ENCODE peak calls at places on chromosomes 5 and 9, in five cellular contexts. A is uterus; Y is CD4-positive, alpha-beta memory T cell; J is heart left ventricle; O is psoas muscle. M is an unnamed sample.
A peak's percentile ranks its signal among the peaks of the same experiment; 100 is the strongest.

GRCh38 chr5:163585206-163585605 is 79.8 kb downstream of the MAT2B start:
- DNase-seq in O (no peak), Y (no peak), J (no peak), A (no peak), M (no peak)

GRCh38 chr5:144549580-144549979 is 378.9 kb downstream of the KCTD16 start:
- DNase-seq in J (no peak), O (no peak), A (no peak), Y (no peak), M (no peak)

GRCh38 chr5:175824621-175825020 is 46.8 kb upstream of the CPLX2 start:
- DNase-seq in Y (no peak), A (no peak), J (no peak), O (no peak), M (no peak)

GRCh38 chr5:34903260-34903659 is 12.0 kb downstream of the RAD1 start:
- DNase-seq in O (no peak), Y (no peak), A (no peak), J (no peak), M (no peak)

GRCh38 chr5:86175224-86175623 is 442.5 kb upstream of the COX7C start:
- DNase-seq in O (no peak), A (no peak), J (no peak), Y (no peak), M (no peak)

GRCh38 chr9:120740135-120740534 is 25.9 kb upstream of the MEGF9 start:
- DNase-seq in O (no peak), Y (no peak), A (no peak), J (no peak), M (no peak)

GRCh38 chr5:9332026-9332425 is 213.8 kb downstream of the SEMA5A start:
- DNase-seq in O (no peak), J (no peak), Y (peak; percentile 35), A (no peak), M (no peak)

GRCh38 chr5:123304777-123305316 is 118.4 kb downstream of the CEP120 start:
- DNase-seq in J (no peak), O (no peak), A (no peak), Y (no peak), M (no peak)

GRCh38 chr5:173864126-173865075 is 23.7 kb upstream of the CPEB4 start:
- DNase-seq in O (peak; percentile 56), Y (no peak), J (peak; percentile 42), A (no peak), M (no peak)

GRCh38 chr5:12570688-12571087 is 666.4 kb upstream of the CTNND2 start:
- DNase-seq in J (no peak), O (no peak), Y (no peak), A (no peak), M (no peak)

GRCh38 chr9:18638448-18639249 is 164.7 kb downstream of the ADAMTSL1 start:
- DNase-seq in J (no peak), Y (no peak), A (no peak), O (no peak), M (no peak)

GRCh38 chr5:134138416-134139376 is 24.2 kb downstream of the TCF7 start:
- DNase-seq in A (no peak), O (peak; percentile 36), Y (peak; percentile 60), J (no peak), M (no peak)

GRCh38 chr9:129604766-129605163 is 16.1 kb downstream of the C9orf50 start:
- DNase-seq in A (no peak), O (no peak), Y (no peak), J (no peak), M (no peak)

GRCh38 chr5:139543423-139543991 is 17.6 kb upstream of the UBE2D2 start:
- DNase-seq in J (peak; percentile 87), Y (peak; percentile 44), A (peak; percentile 19), O (peak; percentile 78), M (peak; percentile 73)

GRCh38 chr5:98614341-98614740 is 159.1 kb upstream of the RGMB start:
- DNase-seq in Y (no peak), J (no peak), O (no peak), A (no peak), M (no peak)

GRCh38 chr5:156888520-156888919 is 38.4 kb downstream of the PPP1R2B start:
- DNase-seq in A (no peak), J (no peak), O (no peak), Y (no peak), M (no peak)

GRCh38 chr5:97550164-97550563 is 367.1 kb upstream of the RIOK2 start:
- DNase-seq in Y (no peak), J (no peak), O (no peak), A (no peak), M (no peak)

GRCh38 chr9:110738982-110739381 is 70.4 kb downstream of the MUSK start:
- DNase-seq in J (no peak), O (no peak), A (no peak), Y (no peak), M (no peak)

GRCh38 chr9:80797427-80797825 is 891.9 kb downstream of the TLE1 start:
- DNase-seq in Y (no peak), O (no peak), J (no peak), A (no peak), M (no peak)

GRCh38 chr9:20504930-20505329 is 117.4 kb downstream of the MLLT3 start:
- DNase-seq in Y (peak; percentile 44), O (no peak), J (no peak), A (no peak), M (peak; percentile 82)

GRCh38 chr5:83927140-83927733 is 206.6 kb upstream of the HAPLN1 start:
- DNase-seq in Y (peak; percentile 20), A (peak; percentile 28), O (no peak), J (peak; percentile 47), M (peak; percentile 9)

GRCh38 chr9:116432051-116432450 is 255.1 kb upstream of the TRIM32 start:
- DNase-seq in O (no peak), J (no peak), A (no peak), Y (no peak), M (no peak)

GRCh38 chr9:70113403-70114022 is 69.9 kb downstream of the MAMDC2 start:
- DNase-seq in O (peak; percentile 68), Y (no peak), A (peak; percentile 62), J (peak; percentile 49), M (no peak)

GRCh38 chr5:30548580-30549305 is 644.7 kb upstream of the CDH6 start:
- DNase-seq in J (no peak), O (no peak), Y (no peak), A (no peak), M (no peak)

GRCh38 chr9:112173489-112174222 is 1.4 kb downstream of the SUSD1 start:
- DNase-seq in Y (no peak), J (no peak), O (no peak), A (no peak), M (no peak)

GRCh38 chr9:112176410-112177010 is 1.4 kb upstream of the SUSD1 start:
- DNase-seq in A (no peak), J (no peak), O (no peak), Y (peak; percentile 64), M (peak; percentile 53)

GRCh38 chr9:112175796-112176315 is 759 bp upstream of the SUSD1 start:
- DNase-seq in J (no peak), A (no peak), O (no peak), Y (peak; percentile 33), M (peak; percentile 21)

GRCh38 chr9:112174223-112174964 is 703 bp downstream of the SUSD1 start:
- DNase-seq in O (peak; percentile 81), Y (peak; percentile 78), A (peak; percentile 40), J (peak; percentile 77), M (peak; percentile 73)

DNA sequence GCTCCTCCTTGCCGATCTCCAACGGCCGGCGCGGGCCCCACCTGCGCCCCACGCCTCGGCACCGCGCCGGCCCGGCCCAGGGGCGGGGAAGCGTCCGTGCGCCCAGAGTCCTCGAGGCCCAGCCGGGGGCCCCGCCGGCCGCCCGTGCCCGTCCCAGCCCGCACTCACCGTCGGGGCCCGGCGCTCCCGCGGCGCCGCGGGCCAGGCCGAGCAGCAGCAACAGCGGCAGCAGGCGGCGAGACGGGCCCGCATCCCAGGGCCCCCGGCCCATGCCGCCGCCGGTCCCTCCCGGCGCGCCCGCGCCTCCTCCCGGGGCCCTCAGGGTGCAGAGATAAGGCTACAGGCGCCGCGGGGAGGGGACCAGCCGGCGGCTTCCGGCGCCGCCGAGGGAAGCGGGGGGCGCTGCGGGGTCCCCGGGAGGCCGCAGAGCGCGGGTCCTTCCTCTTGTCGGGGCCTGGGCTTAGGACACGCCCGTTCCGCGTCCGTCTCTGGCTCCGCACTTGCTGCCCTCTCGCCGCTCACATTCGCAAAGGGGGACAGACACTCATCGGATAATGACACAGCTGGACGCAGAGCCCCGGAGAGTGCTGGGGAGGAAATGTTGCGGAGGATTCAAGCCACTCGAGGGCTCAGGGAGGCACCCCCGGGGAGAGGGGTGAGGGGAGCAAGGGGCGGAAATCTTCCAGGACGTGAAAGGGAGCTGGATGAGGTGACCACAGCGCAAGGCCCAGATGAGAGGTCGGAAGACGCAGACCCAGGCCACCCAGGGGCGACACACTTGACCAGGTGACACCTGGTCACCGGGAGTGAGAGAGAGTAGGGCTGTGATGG is at the start of gene SUSD1:
- DNase-seq in A (peak; percentile 20), J (peak; percentile 57), Y (no peak), O (peak; percentile 67), M (peak; percentile 17)
- H3K4me1 ChIP-seq in A (no peaks in the 10 kb centered on the region), J (no peaks in the 10 kb centered on the region), Y (peaks cover 71% of the 10 kb centered on the region), O (peaks cover 4% of the 10 kb centered on the region), M (peaks cover 43% of the 10 kb centered on the region)

GRCh38 chr5:61289241-61289640 is 42.8 kb upstream of the ZSWIM6 start:
- DNase-seq in O (no peak), J (no peak), Y (no peak), A (no peak), M (no peak)

GRCh38 chr5:61292130-61292672 is 39.9 kb upstream of the ZSWIM6 start:
- DNase-seq in A (no peak), Y (no peak), O (no peak), J (no peak), M (no peak)

GRCh38 chr5:61290815-61291214 is 41.2 kb upstream of the ZSWIM6 start:
- DNase-seq in O (no peak), Y (no peak), J (no peak), A (no peak), M (no peak)

GRCh38 chr5:61286446-61287132 is 45.5 kb upstream of the ZSWIM6 start:
- DNase-seq in Y (no peak), O (no peak), A (no peak), J (no peak), M (no peak)

GRCh38 chr5:61289669-61290363 is 42.2 kb upstream of the ZSWIM6 start:
- DNase-seq in J (no peak), O (no peak), A (no peak), Y (no peak), M (no peak)
- H3K4me3 ChIP-seq in J (no peak overlapping the region), O (no peak overlapping the region), A (no peak overlapping the region), Y (no peak overlapping the region), M (no peak overlapping the region)

GRCh38 chr5:95216136-95216955 is 68.5 kb downstream of the MCTP1 start:
- DNase-seq in O (no peak), Y (no peak), J (no peak), A (no peak), M (no peak)
- H3K4me1 ChIP-seq in O (no peaks in the 10 kb centered on the region), Y (no peaks in the 10 kb centered on the region), J (peaks cover 3% of the 10 kb centered on the region), A (no peaks in the 10 kb centered on the region), M (no peaks in the 10 kb centered on the region)

DNA sequence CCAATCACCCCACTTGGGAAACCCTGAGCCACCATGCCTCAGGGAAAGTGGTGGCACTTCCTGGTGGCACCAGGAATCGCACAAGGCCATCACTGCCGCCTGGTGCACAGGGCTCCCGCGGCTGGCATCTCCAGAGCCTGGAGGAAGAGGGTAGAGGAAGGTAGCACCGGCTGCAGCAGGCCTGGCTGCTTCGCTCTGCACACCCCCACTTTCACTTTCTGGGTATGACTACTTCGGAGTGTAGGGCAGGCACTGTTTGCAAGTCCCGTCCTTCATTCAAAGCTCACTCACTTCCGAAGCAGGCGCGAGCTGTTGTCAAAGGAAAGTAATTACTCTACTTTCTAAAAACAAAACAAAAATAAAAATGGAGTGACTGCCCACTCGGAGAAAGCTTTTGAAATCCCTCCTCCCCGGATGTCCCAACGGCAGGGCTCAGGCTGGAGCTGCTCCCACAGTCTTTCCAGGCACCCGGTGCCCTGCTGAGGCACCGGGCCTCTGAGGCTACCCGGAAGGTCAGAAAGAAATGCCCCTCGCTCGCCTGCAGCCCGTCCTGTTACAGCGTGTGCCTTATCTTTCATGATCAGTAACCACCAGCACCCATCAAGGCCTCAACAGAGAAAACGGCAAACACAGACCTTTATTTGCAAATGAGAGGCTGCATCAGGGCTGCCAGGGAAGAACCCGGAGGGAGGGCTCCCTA is 2.0 kb downstream of the BRD3 start:
- DNase-seq in Y (peak; percentile 77), J (no peak), A (peak; percentile 17), O (peak; percentile 63), M (peak; percentile 48)
- H3K4me3 ChIP-seq in Y (peak overlapping the region; percentile 65), J (peak overlapping the region; percentile 71), A (peak overlapping the region; percentile 76), O (peak overlapping the region; percentile 80), M (peak overlapping the region; percentile 74)

M was measured in CD4-positive, CD25-positive, alpha-beta regulatory T cell.